ENCODE peak calls at places on chromosomes 4 and X, in four cellular contexts. Q, D, Z and E are unnamed samples.
A peak's percentile ranks its signal among the peaks of the same experiment; 100 is the strongest.

GRCh38 chr4:1115528-1116293 is 2.3 kb upstream of the RNF212 start:
- DNase-seq in Q (no peak), D (no peak), Z (no peak), E (peak; percentile 50)

GRCh38 chr4:147801820-147802219 is 69.9 kb downstream of the ARHGAP10 start:
- DNase-seq in Q (no peak), D (no peak), Z (no peak), E (no peak)

GRCh38 chr4:75542824-75543223 is 13.0 kb upstream of the ODAPH start:
- DNase-seq in Q (no peak), D (no peak), Z (no peak), E (no peak)

GRCh38 chrX:31266172-31267076 is 194.6 kb upstream of the FTHL17 start:
- DNase-seq in Q (peak; percentile 29), D (peak; percentile 71), Z (peak; percentile 72), E (peak; percentile 93)

GRCh38 chrX:23434356-23434884 is 99.8 kb downstream of the PTCHD1 start:
- DNase-seq in Q (peak; percentile 72), D (peak; percentile 58), Z (no peak), E (peak; percentile 77)

GRCh38 chr4:155967098-155967497 is 13.4 kb upstream of the CTSO start:
- DNase-seq in Q (no peak), D (no peak), Z (no peak), E (no peak)

GRCh38 chr4:44760142-44760898 is 34.0 kb upstream of the GNPDA2 start:
- DNase-seq in Q (no peak), D (no peak), Z (no peak), E (no peak)

GRCh38 chr4:13928214-13928613 is 300.7 kb upstream of the BOD1L1 start:
- DNase-seq in Q (no peak), D (no peak), Z (no peak), E (no peak)

GRCh38 chrX:119155416-119156035 is 27.9 kb upstream of the KIAA1210 start:
- DNase-seq in Q (no peak), D (no peak), Z (no peak), E (no peak)

GRCh38 chrX:109281478-109282275 is 200.2 kb downstream of the GUCY2F start:
- DNase-seq in Q (no peak), D (no peak), Z (no peak), E (no peak)

GRCh38 chr4:22356996-22357596 is 158.8 kb downstream of the ADGRA3 start:
- DNase-seq in Q (no peak), D (no peak), Z (no peak), E (no peak)
- TF ChIP-seq CTCF in Q (no peak), D (peak; percentile 44), Z (no peak), E (no peak)

GRCh38 chr4:39455486-39455885 is 3.2 kb downstream of the RPL9 start:
- DNase-seq in Q (no peak), D (no peak), Z (no peak), E (no peak)

GRCh38 chr4:39452860-39453587 is 5.7 kb downstream of the RPL9 start:
- DNase-seq in Q (no peak), D (no peak), Z (no peak), E (no peak)

GRCh38 chr4:39452153-39452859 is 6.4 kb downstream of the RPL9 start:
- DNase-seq in Q (no peak), D (no peak), Z (no peak), E (no peak)

GRCh38 chr4:39451423-39452023 is 7.2 kb downstream of the RPL9 start:
- DNase-seq in Q (no peak), D (no peak), Z (no peak), E (no peak)

GRCh38 chr4:39453738-39454137 is 5.0 kb downstream of the RPL9 start:
- DNase-seq in Q (no peak), D (no peak), Z (no peak), E (no peak)
- H3K36me3 ChIP-seq in Q (peaks cover 10% of the 10 kb centered on the region), D (peaks cover 64% of the 10 kb centered on the region), Z (peaks cover 76% of the 10 kb centered on the region), E (peaks cover 78% of the 10 kb centered on the region)

GRCh38 chr4:17574206-17574605 is 2.8 kb upstream of the LAP3 start:
- DNase-seq in Q (no peak), D (no peak), Z (no peak), E (no peak)

GRCh38 chr4:17577660-17578481 is 873 bp downstream of the LAP3 start:
- DNase-seq in Q (no peak), D (no peak), Z (peak; percentile 64), E (no peak)

GRCh38 chr4:17580969-17581368 is 4.0 kb downstream of the LAP3 start:
- DNase-seq in Q (no peak), D (no peak), Z (no peak), E (no peak)

GRCh38 chr4:17576932-17577659 is at the start of gene LAP3:
- DNase-seq in Q (peak; percentile 99), D (peak; percentile 100), Z (peak; percentile 99), E (peak; percentile 98)

DNA sequence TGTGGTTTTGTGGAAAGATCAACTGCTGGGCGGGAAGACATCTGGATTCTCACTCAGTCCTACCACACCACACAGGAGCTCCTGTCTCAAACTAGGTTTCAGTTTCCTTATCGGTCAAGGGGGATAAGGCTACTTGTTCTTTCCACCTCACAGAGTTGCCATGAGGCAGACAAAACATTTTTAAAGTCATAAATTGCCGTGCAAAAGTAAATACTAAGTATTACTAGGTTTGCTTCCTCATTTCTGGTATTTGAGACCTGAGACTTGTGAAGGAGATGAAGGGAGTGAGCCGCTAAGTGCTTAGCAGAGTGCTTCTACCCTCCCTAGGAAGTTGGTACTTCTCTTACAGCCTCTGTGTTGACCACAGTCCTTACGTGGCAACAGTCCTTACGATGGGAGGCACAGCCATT is 1.5 kb downstream of the LAP3 start:
- DNase-seq in Q (no peak), D (no peak), Z (no peak), E (no peak)
- TF ChIP-seq POLR2A in Q (no peak), D (no peak), Z (no peak), E (peak; percentile 21)

DNA sequence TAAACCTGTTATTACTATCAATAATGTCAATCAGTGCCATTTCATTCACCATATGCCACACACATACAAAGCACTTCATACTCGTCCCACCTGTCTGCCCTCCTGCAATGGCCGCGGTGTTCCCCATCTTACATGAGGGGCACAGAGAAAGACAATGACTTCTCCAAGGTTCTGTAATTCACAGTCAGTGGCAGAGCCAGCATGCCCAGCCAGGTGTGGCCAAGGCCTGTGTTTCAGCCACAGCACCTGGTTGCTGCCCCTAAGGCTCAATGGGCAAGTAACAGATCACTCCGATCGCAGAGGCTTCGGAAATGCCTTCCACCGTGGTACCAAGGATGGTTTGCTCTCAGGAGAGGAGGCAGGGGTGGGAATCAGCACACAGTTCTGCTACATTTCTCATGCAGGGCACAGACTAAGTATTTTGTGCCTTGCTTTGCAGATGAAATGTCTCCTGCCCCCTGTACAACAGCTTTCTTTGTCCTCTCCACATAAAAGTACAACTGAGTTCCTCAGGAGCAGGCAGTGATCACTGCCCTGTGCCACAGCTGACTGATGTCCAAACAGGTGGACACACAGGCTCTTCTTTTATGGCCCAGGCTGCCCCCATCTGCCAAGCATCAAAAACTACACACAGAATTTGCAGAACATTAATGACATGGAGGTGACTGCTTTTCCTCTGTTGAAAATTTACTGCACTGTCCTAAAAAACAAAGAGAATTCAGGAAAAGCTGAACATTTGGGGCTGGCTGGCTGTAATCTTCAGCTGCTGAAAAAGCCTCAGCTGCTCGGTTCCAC is 10.8 kb downstream of the AFAP1 start:
- DNase-seq in Q (no peak), D (no peak), Z (no peak), E (no peak)
- TF ChIP-seq CTCF in Q (no peak), D (no peak), Z (no peak), E (no peak)

GRCh38 chr4:26307027-26307426 is 13.8 kb upstream of the RBPJ start:
- DNase-seq in Q (no peak), D (no peak), Z (no peak), E (no peak)
- H3K36me3 ChIP-seq in Q (no peaks in the 10 kb centered on the region), D (no peaks in the 10 kb centered on the region), Z (no peaks in the 10 kb centered on the region), E (no peaks in the 10 kb centered on the region)